ENCODE peak calls at places on chromosomes 3 and 15, in ten cellular contexts. I is uterus, T is GM12892, R is A549, A is erythroblast, E is transverse colon, K is GM12878, Y is esophagus muscularis mucosa, U is ovary, H is GM12891. L is an unnamed sample.

GRCh38 chr15:47820780-47821319 is 103.5 kb downstream of the SEMA6D start:
- DNase-seq in K (no peak), R (no peak), E (no peak), U (no peak), A (no peak), I (no peak), Y (no peak), H (no peak), T (no peak), L (no peak)

GRCh38 chr15:85479071-85479647 is 98.8 kb downstream of the AKAP13 start:
- DNase-seq in Y (no peak), I (no peak), T (no peak), R (no peak), A (no peak), K (no peak), U (no peak), E (no peak), H (no peak), L (no peak)

GRCh38 chr15:72824112-72824511 is 40.6 kb upstream of the ADPGK start:
- DNase-seq in A (no peak), K (no peak), E (no peak), U (no peak), T (no peak), I (no peak), Y (no peak), R (no peak), H (no peak), L (no peak)

GRCh38 chr3:134312873-134313838 is 61.1 kb downstream of the AMOTL2 start:
- DNase-seq in U (peak), R (no peak), K (no peak), E (peak), H (no peak), Y (no peak), A (peak), T (no peak), I (peak), L (no peak)

GRCh38 chr3:194632983-194633348 is 253 bp downstream of the TMEM44 start:
- DNase-seq in K (no peak), H (no peak), Y (no peak), R (peak), E (peak), I (no peak), U (no peak), T (peak), A (no peak), L (no peak)

GRCh38 chr3:183809209-183809608 is 16.2 kb downstream of the MAP6D1 start:
- DNase-seq in A (no peak), I (no peak), K (no peak), U (no peak), R (no peak), H (no peak), T (no peak), E (no peak), Y (no peak), L (no peak)

GRCh38 chr15:36557364-36557763 is 22.1 kb upstream of the CDIN1 start:
- DNase-seq in U (no peak), T (no peak), K (no peak), E (no peak), H (no peak), A (no peak), R (no peak), Y (no peak), I (no peak), L (no peak)

GRCh38 chr15:29638781-29639180 is 183.5 kb downstream of the TJP1 start:
- DNase-seq in H (no peak), R (no peak), K (no peak), Y (no peak), A (no peak), I (no peak), T (no peak), U (no peak), E (no peak), L (no peak)

GRCh38 chr3:188455748-188456147 is 301.8 kb downstream of the LPP start:
- DNase-seq in U (no peak), R (no peak), T (no peak), I (no peak), K (no peak), A (no peak), E (no peak), H (no peak), Y (no peak), L (no peak)

GRCh38 chr15:68229386-68230156 is at the start of gene CLN6:
- DNase-seq in E (peak), Y (peak), H (peak), A (peak), R (peak), U (peak), T (peak), K (peak), I (peak), L (peak)
- TF ChIP-seq POLR2A in E (peak), Y (no peak), H (no peak), A (peak), R (peak), U (no peak), T (peak), K (peak), I (no peak), L (no peak)

GRCh38 chr3:64974401-64974800 is 286.6 kb upstream of the ADAMTS9 start:
- DNase-seq in A (no peak), T (no peak), H (no peak), E (no peak), I (no peak), Y (no peak), R (no peak), K (no peak), U (no peak), L (no peak)
- TF ChIP-seq POLR2A in A (no peak), T (no peak), H (no peak), E (no peak), I (no peak), Y (no peak), R (no peak), K (no peak), U (no peak), L (no peak)

GRCh38 chr3:186772281-186772885 is 11.0 kb upstream of the EIF4A2 start:
- DNase-seq in H (no peak), K (no peak), E (no peak), A (no peak), T (peak), R (no peak), I (no peak), Y (no peak), U (no peak), L (no peak)
- TF ChIP-seq POLR2A in H (no peak), K (no peak), E (no peak), A (no peak), T (no peak), R (no peak), I (no peak), Y (no peak), U (no peak), L (no peak)

GRCh38 chr15:40873625-40874561 is at the start of gene RHOV:
- DNase-seq in A (peak), H (peak), I (no peak), T (peak), E (peak), U (peak), R (peak), Y (no peak), K (no peak), L (no peak)
- TF ChIP-seq POLR2A in A (no peak), H (peak), I (no peak), T (peak), E (peak), U (no peak), R (peak), Y (no peak), K (peak), L (peak)

GRCh38 chr3:125990253-125990970 is 21.4 kb downstream of the ROPN1B start:
- DNase-seq in T (peak), K (peak), U (peak), E (peak), H (peak), I (peak), A (peak), R (peak), Y (peak), L (peak)
- TF ChIP-seq POLR2A in T (peak), K (peak), U (peak), E (peak), H (peak), I (no peak), A (peak), R (peak), Y (no peak), L (no peak)

L was measured in esophagus squamous epithelium.